ENCODE peak calls at places on chromosomes 6 and 20, in four cellular contexts. One of them, this sample, is unnamed.

GRCh38 chr20:3660262-3661059 is 2.7 kb downstream of the GFRA4 start:
- DNase-seq in GM12892: no peak
- DNase-seq in heart left ventricle: peak
- DNase-seq in adrenal gland: no peak
- DNase-seq in this sample: no peak

GRCh38 chr6:16006681-16007080 is 122.2 kb upstream of the MYLIP start:
- DNase-seq in GM12892: no peak
- DNase-seq in heart left ventricle: no peak
- DNase-seq in adrenal gland: no peak
- DNase-seq in this sample: no peak

GRCh38 chr6:82076855-82077254 is 170.7 kb downstream of the IBTK start:
- DNase-seq in GM12892: no peak
- DNase-seq in heart left ventricle: no peak
- DNase-seq in adrenal gland: no peak
- DNase-seq in this sample: no peak

GRCh38 chr6:142374965-142375733 is 73.3 kb downstream of the ADGRG6 start:
- DNase-seq in GM12892: no peak
- DNase-seq in heart left ventricle: no peak
- DNase-seq in adrenal gland: no peak
- DNase-seq in this sample: no peak

GRCh38 chr6:34973547-34974248 is 84.6 kb downstream of the ANKS1A start:
- DNase-seq in GM12892: no peak
- DNase-seq in heart left ventricle: no peak
- DNase-seq in adrenal gland: no peak
- DNase-seq in this sample: no peak

GRCh38 chr6:72042088-72042487 is 155.7 kb downstream of the RIMS1 start:
- DNase-seq in GM12892: no peak
- DNase-seq in heart left ventricle: no peak
- DNase-seq in adrenal gland: no peak
- DNase-seq in this sample: no peak

GRCh38 chr20:62050166-62051120 is 15.2 kb downstream of the TAF4 start:
- DNase-seq in GM12892: no peak
- DNase-seq in heart left ventricle: no peak
- DNase-seq in adrenal gland: peak
- DNase-seq in this sample: no peak

GRCh38 chr20:833121-833449 is 430 bp upstream of the FAM110A start:
- DNase-seq in GM12892: no peak
- DNase-seq in heart left ventricle: no peak
- DNase-seq in adrenal gland: no peak
- DNase-seq in this sample: no peak

GRCh38 chr20:10798811-10799210 is 125.0 kb upstream of the JAG1 start:
- DNase-seq in GM12892: no peak
- DNase-seq in heart left ventricle: no peak
- DNase-seq in adrenal gland: no peak
- DNase-seq in this sample: peak

GRCh38 chr20:43994486-43995100 is 79.9 kb downstream of the TOX2 start:
- DNase-seq in GM12892: no peak
- DNase-seq in heart left ventricle: no peak
- DNase-seq in adrenal gland: no peak
- DNase-seq in this sample: peak

GRCh38 chr20:48841861-48842529 is 14.2 kb upstream of the PREX1 start:
- DNase-seq in GM12892: no peak
- DNase-seq in heart left ventricle: no peak
- DNase-seq in adrenal gland: no peak
- DNase-seq in this sample: peak

GRCh38 chr20:49037962-49038387 is 8.1 kb upstream of the CSE1L start:
- DNase-seq in GM12892: no peak
- DNase-seq in heart left ventricle: no peak
- DNase-seq in adrenal gland: no peak
- DNase-seq in this sample: no peak

GRCh38 chr20:31709939-31710338 is 12.7 kb downstream of the BCL2L1 start:
- DNase-seq in GM12892: no peak
- DNase-seq in heart left ventricle: no peak
- DNase-seq in adrenal gland: no peak
- DNase-seq in this sample: no peak

GRCh38 chr6:147127587-147127986 is 76.6 kb upstream of the STXBP5 start:
- DNase-seq in GM12892: no peak
- DNase-seq in heart left ventricle: no peak
- DNase-seq in adrenal gland: no peak
- DNase-seq in this sample: no peak

GRCh38 chr6:129598244-129599187 is 111.5 kb downstream of the ARHGAP18 start:
- DNase-seq in GM12892: no peak
- DNase-seq in heart left ventricle: no peak
- DNase-seq in adrenal gland: no peak
- DNase-seq in this sample: peak

GRCh38 chr6:106227612-106228507 is 97.7 kb downstream of the ATG5 start:
- DNase-seq in GM12892: no peak
- DNase-seq in heart left ventricle: no peak
- DNase-seq in adrenal gland: no peak
- DNase-seq in this sample: no peak

GRCh38 chr6:42260972-42261371 is 43.3 kb upstream of the MRPS10 start:
- DNase-seq in GM12892: no peak
- DNase-seq in heart left ventricle: no peak
- DNase-seq in adrenal gland: no peak
- DNase-seq in this sample: no peak

GRCh38 chr6:122394016-122394415 is 5.4 kb upstream of the HSF2 start:
- DNase-seq in GM12892: no peak
- DNase-seq in heart left ventricle: no peak
- DNase-seq in adrenal gland: peak
- DNase-seq in this sample: no peak

GRCh38 chr20:63529180-63529860 is 7.9 kb downstream of the PTK6 start:
- DNase-seq in GM12892: no peak
- DNase-seq in heart left ventricle: no peak
- DNase-seq in adrenal gland: no peak
- DNase-seq in this sample: no peak

GRCh38 chr6:128519931-128520435 is 416 bp downstream of the PTPRK start:
- DNase-seq in GM12892: peak
- DNase-seq in heart left ventricle: no peak
- DNase-seq in adrenal gland: peak
- DNase-seq in this sample: no peak

GRCh38 chr6:33711140-33712129 is at the start of gene UQCC2:
- DNase-seq in GM12892: peak
- DNase-seq in heart left ventricle: peak
- DNase-seq in adrenal gland: peak
- DNase-seq in this sample: peak

GRCh38 chr20:62246872-62247652 is 8.7 kb downstream of the OSBPL2 start:
- DNase-seq in GM12892: no peak
- DNase-seq in heart left ventricle: peak
- DNase-seq in adrenal gland: peak
- DNase-seq in this sample: no peak

GRCh38 chr6:85443720-85444119 is 6.2 kb upstream of the NT5E start:
- DNase-seq in GM12892: no peak
- DNase-seq in heart left ventricle: no peak
- DNase-seq in adrenal gland: no peak
- DNase-seq in this sample: no peak

GRCh38 chr6:63346217-63346834 is 26.5 kb upstream of the LGSN start:
- DNase-seq in GM12892: no peak
- DNase-seq in heart left ventricle: no peak
- DNase-seq in adrenal gland: no peak
- DNase-seq in this sample: no peak

GRCh38 chr20:32648761-32649615 is 24.8 kb downstream of the C20orf203 start:
- DNase-seq in GM12892: no peak
- DNase-seq in heart left ventricle: no peak
- DNase-seq in adrenal gland: no peak
- DNase-seq in this sample: no peak

GRCh38 chr6:103516336-103516735 is 1343.4 kb downstream of the HACE1 start:
- DNase-seq in GM12892: no peak
- DNase-seq in heart left ventricle: no peak
- DNase-seq in adrenal gland: no peak
- DNase-seq in this sample: no peak

GRCh38 chr6:103522045-103522444 is 1337.7 kb downstream of the HACE1 start:
- DNase-seq in GM12892: no peak
- DNase-seq in heart left ventricle: no peak
- DNase-seq in adrenal gland: no peak
- DNase-seq in this sample: no peak
- TF ChIP-seq POLR2A in GM12892: no peak
- TF ChIP-seq POLR2A in heart left ventricle: no peak
- TF ChIP-seq POLR2A in adrenal gland: no peak
- TF ChIP-seq POLR2A in this sample: no peak

GRCh38 chr6:163405412-163406309 is 8.9 kb upstream of the QKI start:
- DNase-seq in GM12892: no peak
- DNase-seq in heart left ventricle: peak
- DNase-seq in adrenal gland: peak
- DNase-seq in this sample: no peak
- TF ChIP-seq POLR2A in GM12892: no peak
- TF ChIP-seq POLR2A in heart left ventricle: no peak
- TF ChIP-seq POLR2A in adrenal gland: peak
- TF ChIP-seq POLR2A in this sample: no peak

GRCh38 chr6:170272341-170273065 is 18.4 kb downstream of the DLL1 start:
- DNase-seq in GM12892: no peak
- DNase-seq in heart left ventricle: no peak
- DNase-seq in adrenal gland: no peak
- DNase-seq in this sample: no peak
- TF ChIP-seq POLR2A in GM12892: no peak
- TF ChIP-seq POLR2A in heart left ventricle: no peak
- TF ChIP-seq POLR2A in adrenal gland: no peak
- TF ChIP-seq POLR2A in this sample: no peak

GRCh38 chr20:53668981-53669380 is 75.3 kb upstream of the ZNF217 start:
- DNase-seq in GM12892: no peak
- DNase-seq in heart left ventricle: no peak
- DNase-seq in adrenal gland: no peak
- DNase-seq in this sample: no peak
- TF ChIP-seq POLR2A in GM12892: no peak
- TF ChIP-seq POLR2A in heart left ventricle: no peak
- TF ChIP-seq POLR2A in adrenal gland: no peak
- TF ChIP-seq POLR2A in this sample: no peak

This sample was measured in H54.